ENCODE peak calls at places on chromosomes 16 and 17, in four cellular contexts. L is heart left ventricle, A is stomach, O is Peyer's patch. Z is an unnamed sample.

GRCh38 chr16:73730496-73731090 is 566.0 kb upstream of the PSMD7 start:
- DNase-seq in L (no peak), A (no peak), O (no peak), Z (no peak)

GRCh38 chr16:81697321-81697885 is 81.7 kb upstream of the PLCG2 start:
- DNase-seq in L (peak; percentile 73), A (peak; percentile 65), O (peak; percentile 40), Z (no peak)

GRCh38 chr17:57215317-57215716 is 41.0 kb upstream of the MSI2 start:
- DNase-seq in L (no peak), A (peak; percentile 30), O (no peak), Z (no peak)

GRCh38 chr17:64706224-64707076 is 44.3 kb upstream of the SMURF2 start:
- DNase-seq in L (no peak), A (no peak), O (no peak), Z (no peak)

GRCh38 chr16:89982318-89982717 is 33.8 kb downstream of the DEF8 start:
- DNase-seq in L (no peak), A (no peak), O (no peak), Z (no peak)

GRCh38 chr16:74279266-74279665 is 17.3 kb upstream of the PSMD7 start:
- DNase-seq in L (no peak), A (no peak), O (no peak), Z (no peak)

GRCh38 chr16:76777721-76778120 is 413.3 kb upstream of the MON1B start:
- DNase-seq in L (no peak), A (no peak), O (no peak), Z (no peak)

GRCh38 chr17:40452074-40452787 is 9.0 kb downstream of the IGFBP4 start:
- DNase-seq in L (no peak), A (no peak), O (no peak), Z (no peak)

GRCh38 chr17:81558941-81559806 is 7.0 kb upstream of the FAAP100 start:
- DNase-seq in L (peak; percentile 71), A (no peak), O (no peak), Z (no peak)

GRCh38 chr17:74237321-74237720 is 23.9 kb downstream of the TTYH2 start:
- DNase-seq in L (no peak), A (no peak), O (no peak), Z (no peak)

GRCh38 chr16:72098936-72099335 is 5.3 kb downstream of the DHX38 start:
- DNase-seq in L (no peak), A (no peak), O (no peak), Z (no peak)

GRCh38 chr17:77771587-77771986 is 186.9 kb upstream of the TNRC6C start:
- DNase-seq in L (no peak), A (no peak), O (no peak), Z (no peak)

GRCh38 chr16:47388705-47389104 is 72.2 kb downstream of the ITFG1 start:
- DNase-seq in L (no peak), A (no peak), O (no peak), Z (no peak)

GRCh38 chr17:39677581-39678339 is 9.5 kb downstream of the PNMT start:
- DNase-seq in L (peak; percentile 74), A (no peak), O (no peak), Z (no peak)

GRCh38 chr16:60217787-60218186 is 1483.7 kb upstream of the GOT2 start:
- DNase-seq in L (no peak), A (no peak), O (no peak), Z (no peak)

GRCh38 chr17:14306602-14307001 is 5.7 kb downstream of the HS3ST3B1 start:
- DNase-seq in L (no peak), A (no peak), O (no peak), Z (no peak)

GRCh38 chr17:13582776-13583414 is 18.8 kb downstream of the HS3ST3A1 start:
- DNase-seq in L (no peak), A (no peak), O (no peak), Z (no peak)

GRCh38 chr17:4833941-4834501 is 881 bp downstream of the MINK1 start:
- DNase-seq in L (no peak), A (no peak), O (peak; percentile 37), Z (no peak)

GRCh38 chr17:79990051-79990592 is 45.5 kb downstream of the TBC1D16 start:
- DNase-seq in L (peak; percentile 44), A (no peak), O (no peak), Z (no peak)

GRCh38 chr17:27596571-27597187 is 34.3 kb upstream of the LGALS9 start:
- DNase-seq in L (no peak), A (no peak), O (no peak), Z (no peak)

GRCh38 chr17:56309897-56310296 is 156.6 kb downstream of the ANKFN1 start:
- DNase-seq in L (no peak), A (no peak), O (no peak), Z (no peak)

GRCh38 chr16:15990902-15991301 is 41.5 kb downstream of the ABCC1 start:
- DNase-seq in L (no peak), A (no peak), O (no peak), Z (no peak)

GRCh38 chr17:77422104-77422782 is 281.5 kb downstream of the SEC14L1 start:
- DNase-seq in L (no peak), A (no peak), O (no peak), Z (no peak)

GRCh38 chr16:66382171-66382965 is 15.9 kb downstream of the CDH5 start:
- DNase-seq in L (no peak), A (no peak), O (no peak), Z (no peak)

GRCh38 chr16:84788968-84789371 is 30.8 kb upstream of the CRISPLD2 start:
- DNase-seq in L (no peak), A (no peak), O (no peak), Z (no peak)

GRCh38 chr16:22692034-22692433 is 121.9 kb upstream of the HS3ST2 start:
- DNase-seq in L (no peak), A (no peak), O (no peak), Z (no peak)

GRCh38 chr17:49193513-49194296 is 16.7 kb downstream of the GNGT2 start:
- DNase-seq in L (no peak), A (peak; percentile 43), O (peak; percentile 62), Z (peak; percentile 8)

GRCh38 chr16:180101-180920 is at the start of gene HBQ1:
- DNase-seq in L (no peak), A (no peak), O (no peak), Z (peak; percentile 45)

GRCh38 chr17:34820922-34821321 is 140.3 kb downstream of the CCT6B start:
- DNase-seq in L (no peak), A (no peak), O (no peak), Z (no peak)

GRCh38 chr16:14132696-14133048 is 61.6 kb downstream of the MRTFB start:
- DNase-seq in L (no peak), A (no peak), O (no peak), Z (no peak)

GRCh38 chr16:77898671-77899211 is 110.4 kb downstream of the VAT1L start:
- DNase-seq in L (no peak), A (no peak), O (no peak), Z (no peak)

GRCh38 chr17:82053130-82053529 is 1.4 kb downstream of the GPS1 start:
- DNase-seq in L (peak; percentile 37), A (no peak), O (no peak), Z (no peak)

GRCh38 chr17:76867578-76868175 is 527 bp upstream of the MGAT5B start:
- DNase-seq in L (no peak), A (no peak), O (no peak), Z (no peak)

DNA sequence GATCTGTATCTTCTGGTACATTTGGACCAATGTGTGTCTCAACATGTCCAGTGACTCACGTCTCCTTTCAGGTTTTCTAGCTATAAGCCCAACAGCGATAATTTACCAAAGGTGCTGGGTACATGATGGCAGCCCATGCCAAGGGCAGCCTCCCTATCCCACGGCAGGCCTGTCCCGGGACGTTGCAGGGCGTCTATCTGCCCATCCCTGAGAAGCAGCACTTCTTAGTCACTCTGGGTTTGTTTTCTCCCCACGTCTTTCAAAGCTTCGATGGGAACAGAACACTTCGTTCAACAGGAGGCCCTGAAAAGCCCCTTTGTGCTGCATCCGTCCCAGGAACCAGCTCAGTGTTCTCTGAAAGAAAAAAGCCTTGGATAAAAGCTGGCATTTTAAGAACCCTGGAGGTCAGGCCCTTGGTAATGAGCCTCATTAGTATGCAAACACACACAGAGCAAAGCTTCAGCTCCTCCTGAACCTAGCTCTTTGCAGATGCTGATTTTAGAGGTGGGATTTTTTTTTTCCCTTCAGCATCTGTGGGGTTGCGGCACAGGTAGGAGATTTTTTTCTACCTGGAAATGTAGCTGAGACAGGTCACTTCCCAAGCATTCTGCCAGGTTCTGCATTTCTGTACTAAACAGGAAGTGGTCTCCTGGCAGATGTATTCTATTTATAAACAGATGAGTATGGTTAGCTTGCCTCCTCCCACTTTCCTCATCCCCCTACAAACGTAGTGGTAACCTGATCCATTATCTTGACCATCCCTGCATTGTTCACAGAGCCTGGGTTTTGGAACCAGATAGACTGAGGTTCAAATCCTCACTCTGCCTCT is 17.5 kb upstream of the MT4 start:
- DNase-seq in L (no peak), A (no peak), O (no peak), Z (no peak)
- H3K4me1 ChIP-seq in L (peaks cover 6% of the 10 kb centered on the region), A (peaks cover 9% of the 10 kb centered on the region), O (no peaks in the 10 kb centered on the region), Z (peaks cover 12% of the 10 kb centered on the region)

DNA sequence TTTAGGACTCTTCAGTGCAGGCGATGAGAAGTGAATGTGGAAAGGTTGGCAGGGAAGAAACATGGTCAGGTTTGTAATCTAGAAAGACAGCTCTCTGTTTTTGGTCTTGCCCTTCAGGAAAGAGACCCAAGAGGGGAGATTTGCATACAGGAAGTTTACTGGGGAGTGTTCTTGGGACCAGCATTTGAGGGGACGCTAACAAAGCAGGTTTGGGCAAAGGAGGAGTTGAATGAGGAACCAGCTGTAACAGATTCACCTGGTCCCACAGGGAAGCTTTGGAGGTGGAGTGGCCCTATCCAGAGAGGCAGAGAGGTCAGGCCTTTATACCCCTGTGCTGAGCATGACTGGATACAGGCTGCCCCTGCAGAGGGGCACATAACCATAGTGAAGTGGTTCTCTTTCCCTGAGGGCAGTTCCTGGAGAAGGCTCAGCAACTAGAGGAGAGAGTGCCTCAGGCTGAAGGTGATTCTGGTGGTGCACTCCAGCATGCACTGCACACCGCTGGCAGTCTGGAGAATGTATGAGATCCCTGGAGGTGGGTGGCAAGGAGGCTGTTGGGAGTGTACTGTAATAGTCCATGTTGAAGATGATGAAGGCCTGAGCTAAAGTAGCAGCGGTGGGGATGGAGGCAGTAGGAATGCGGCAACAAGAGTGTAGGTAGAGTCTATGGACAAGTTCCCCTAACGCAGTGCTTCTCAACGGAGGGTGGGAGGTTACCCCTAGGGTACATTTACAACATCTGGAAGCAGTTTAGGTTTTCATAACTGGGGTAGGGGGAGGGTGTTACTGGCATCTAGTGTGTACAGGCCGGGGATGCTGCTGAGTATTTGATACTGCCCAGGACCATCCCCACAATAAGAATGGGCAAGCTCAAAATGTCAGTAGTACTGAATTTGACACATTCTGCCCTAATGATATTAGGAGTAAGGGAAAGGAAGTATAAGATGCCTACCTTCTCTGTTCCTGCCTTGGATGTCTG is 37.2 kb downstream of the MAP2K6 start:
- DNase-seq in L (no peak), A (no peak), O (peak; percentile 28), Z (no peak)
- H3K4me1 ChIP-seq in L (peaks cover 5% of the 10 kb centered on the region), A (peaks cover 17% of the 10 kb centered on the region), O (no peaks in the 10 kb centered on the region), Z (no peaks in the 10 kb centered on the region)

GRCh38 chr17:46128453-46128852 is 64.8 kb downstream of the KANSL1 start:
- DNase-seq in L (no peak), A (no peak), O (no peak), Z (no peak)
- H3K4me1 ChIP-seq in L (peaks cover 59% of the 10 kb centered on the region), A (peaks cover 95% of the 10 kb centered on the region), O (no peaks in the 10 kb centered on the region), Z (peaks cover 57% of the 10 kb centered on the region)

GRCh38 chr16:3950343-3951193 is 70.1 kb upstream of the CREBBP start:
- DNase-seq in L (peak; percentile 89), A (peak; percentile 54), O (no peak), Z (no peak)

GRCh38 chr16:3952342-3953131 is 72.0 kb upstream of the CREBBP start:
- DNase-seq in L (peak; percentile 86), A (no peak), O (no peak), Z (no peak)

GRCh38 chr16:3953728-3954410 is 73.4 kb upstream of the CREBBP start:
- DNase-seq in L (no peak), A (no peak), O (no peak), Z (no peak)

GRCh38 chr16:3949946-3950342 is 69.4 kb upstream of the CREBBP start:
- DNase-seq in L (no peak), A (no peak), O (no peak), Z (no peak)

GRCh38 chr16:3951861-3952332 is 71.4 kb upstream of the CREBBP start:
- DNase-seq in L (no peak), A (no peak), O (no peak), Z (no peak)
- H3K4me1 ChIP-seq in L (peaks cover 24% of the 10 kb centered on the region), A (peaks cover 37% of the 10 kb centered on the region), O (no peaks in the 10 kb centered on the region), Z (no peaks in the 10 kb centered on the region)

Z was measured in naive thymus-derived CD4-positive, alpha-beta T cell.